ENCODE peak calls at places on chromosomes 16 and 17, in six cellular contexts. Z is A549, M is endothelial cell of umbilical vein, C is K562, D is GM12878, L is HepG2. O is an unnamed sample.

GRCh38 chr17:31688704-31689103 is 170.3 kb downstream of the COPRS start:
- DNase-seq in L (no peak), C (no peak), D (no peak), M (no peak), Z (no peak), O (no peak)

GRCh38 chr17:74045608-74046007 is 157.9 kb upstream of the RPL38 start:
- DNase-seq in M (no peak), Z (peak), D (no peak), C (no peak), L (no peak), O (no peak)

GRCh38 chr17:18988546-18989173 is 15.9 kb downstream of the FAM83G start:
- DNase-seq in D (no peak), M (no peak), C (no peak), L (peak), Z (peak), O (no peak)

GRCh38 chr17:71633391-71633849 is 487.4 kb upstream of the SOX9 start:
- DNase-seq in D (no peak), C (no peak), M (no peak), Z (peak), L (no peak), O (no peak)

GRCh38 chr17:59332890-59333377 is 1.5 kb downstream of the YPEL2 start:
- DNase-seq in Z (no peak), M (peak), L (no peak), C (no peak), D (no peak), O (peak)

GRCh38 chr17:61128671-61129115 is 270.9 kb upstream of the TBX2 start:
- DNase-seq in M (no peak), Z (no peak), D (no peak), C (no peak), L (no peak), O (no peak)

GRCh38 chr17:28725660-28726395 is at the start of gene TLCD1:
- DNase-seq in D (no peak), C (peak), M (peak), L (peak), Z (peak), O (peak)

GRCh38 chr16:28166394-28167208 is 45.2 kb downstream of the XPO6 start:
- DNase-seq in D (no peak), Z (no peak), M (peak), C (no peak), L (peak), O (no peak)

GRCh38 chr16:10970065-10970464 is 25.7 kb downstream of the CLEC16A start:
- DNase-seq in C (no peak), M (no peak), L (no peak), Z (no peak), D (no peak), O (no peak)

GRCh38 chr17:28733346-28733745 is 4.8 kb downstream of the NEK8 start:
- DNase-seq in D (no peak), M (no peak), L (no peak), Z (no peak), C (no peak), O (no peak)

GRCh38 chr17:29592850-29593545 is at the start of gene ANKRD13B:
- DNase-seq in Z (peak), D (no peak), C (peak), L (no peak), M (no peak), O (peak)

GRCh38 chr17:14845562-14846335 is 419.4 kb downstream of the PMP22 start:
- DNase-seq in Z (no peak), D (no peak), C (no peak), L (no peak), M (no peak), O (no peak)

GRCh38 chr16:89453662-89454321 is 36.6 kb downstream of the ANKRD11 start:
- DNase-seq in L (no peak), Z (peak), M (peak), D (no peak), C (peak), O (peak)

GRCh38 chr17:8857919-8858318 is 9.6 kb downstream of the PIK3R6 start:
- DNase-seq in L (no peak), M (no peak), C (no peak), D (peak), Z (no peak), O (peak)

GRCh38 chr16:15682105-15682570 is 32.1 kb downstream of the NDE1 start:
- DNase-seq in L (peak), D (no peak), M (peak), Z (peak), C (peak), O (peak)

GRCh38 chr16:49649013-49649785 is 206.7 kb downstream of the ZNF423 start:
- DNase-seq in L (peak), D (no peak), C (no peak), Z (no peak), M (no peak), O (no peak)

GRCh38 chr17:81518785-81519283 is 6.2 kb upstream of the ACTG1 start:
- DNase-seq in M (no peak), C (peak), D (no peak), L (no peak), Z (peak), O (no peak)

GRCh38 chr17:43998552-43998951 is 5.9 kb upstream of the NAGS start:
- DNase-seq in M (no peak), C (no peak), L (no peak), Z (no peak), D (no peak), O (peak)

GRCh38 chr16:11250091-11250785 is 5.8 kb downstream of the SOCS1 start:
- DNase-seq in L (no peak), C (no peak), D (no peak), Z (no peak), M (no peak), O (no peak)

GRCh38 chr16:86395477-86395876 is 114.8 kb upstream of the FOXF1 start:
- DNase-seq in Z (no peak), D (no peak), C (no peak), L (no peak), M (no peak), O (no peak)

GRCh38 chr16:55465077-55465896 is 13.7 kb upstream of the MMP2 start:
- DNase-seq in D (peak), C (peak), L (peak), Z (peak), M (peak), O (peak)

GRCh38 chr17:69287168-69287567 is 39.8 kb downstream of the ABCA5 start:
- DNase-seq in D (no peak), C (no peak), M (no peak), L (no peak), Z (peak), O (no peak)

GRCh38 chr17:79791354-79792123 is 5.3 kb downstream of the CBX8 start:
- DNase-seq in Z (no peak), D (no peak), L (no peak), M (no peak), C (no peak), O (no peak)

GRCh38 chr17:79788989-79789942 is 7.6 kb downstream of the CBX8 start:
- DNase-seq in Z (no peak), D (no peak), M (no peak), C (no peak), L (no peak), O (no peak)

GRCh38 chr17:79790805-79791353 is 6.0 kb downstream of the CBX8 start:
- DNase-seq in C (no peak), L (no peak), Z (no peak), M (no peak), D (no peak), O (no peak)

GRCh38 chr17:79788455-79788854 is 8.4 kb downstream of the CBX8 start:
- DNase-seq in M (no peak), Z (no peak), C (no peak), D (no peak), L (no peak), O (no peak)

GRCh38 chr17:79789943-79790804 is 6.7 kb downstream of the CBX8 start:
- DNase-seq in L (no peak), C (peak), Z (peak), M (no peak), D (no peak), O (peak)
- TF ChIP-seq MYC in L (peak), C (no peak), Z (no peak), M (no peak), D (no peak), O (no peak)

GRCh38 chr17:27622914-27623313 is 8.1 kb upstream of the LGALS9 start:
- DNase-seq in L (no peak), Z (no peak), M (no peak), C (no peak), D (no peak), O (no peak)
- TF ChIP-seq MYC in L (no peak), Z (no peak), M (no peak), C (no peak), D (no peak), O (no peak)

GRCh38 chr17:77456271-77456950 is 315.6 kb downstream of the SEC14L1 start:
- DNase-seq in L (no peak), D (no peak), M (no peak), C (no peak), Z (no peak), O (no peak)

GRCh38 chr17:77456951-77457548 is 316.3 kb downstream of the SEC14L1 start:
- DNase-seq in L (no peak), D (no peak), C (no peak), Z (no peak), M (no peak), O (no peak)

GRCh38 chr17:77454560-77455095 is 313.9 kb downstream of the SEC14L1 start:
- DNase-seq in M (no peak), Z (no peak), C (no peak), L (peak), D (no peak), O (no peak)

GRCh38 chr17:77455111-77455877 is 314.5 kb downstream of the SEC14L1 start:
- DNase-seq in Z (no peak), C (no peak), L (peak), D (no peak), M (no peak), O (no peak)

GRCh38 chr17:77455878-77456234 is 315.1 kb downstream of the SEC14L1 start:
- DNase-seq in Z (no peak), C (no peak), M (no peak), D (no peak), L (no peak), O (no peak)
- TF ChIP-seq MYC in Z (no peak), C (no peak), M (no peak), D (no peak), L (no peak), O (no peak)

GRCh38 chr17:5615476-5615875 is 31.2 kb upstream of the NLRP1 start:
- DNase-seq in D (no peak), L (no peak), Z (no peak), C (no peak), M (no peak), O (no peak)
- TF ChIP-seq MYC in D (no peak), L (no peak), Z (no peak), C (no peak), M (no peak), O (no peak)

O was measured in NB4.